ENCODE peak calls at places on chromosomes 6 and 20, in ten cellular contexts. U is AG20443; L is NCI-H2029 treated with DMSO at 0.1 percent for 48 hours; C is Right ventricle myocardium superior; G is effector memory CD8-positive, alpha-beta T cell; B is cardiac muscle cell; E is esophagus muscularis mucosa; V is choroid plexus epithelial cell; I is amygdala; N is activated CD4-positive, alpha-beta T cell treated with anti-CD3 and anti-CD28 coated beads for 4 hours. Y is an unnamed sample.

GRCh38 chr20:35610833-35611427 is 4.7 kb upstream of the SPAG4 start:
- DNase-seq in U (no peak), L (no peak), C (no peak), G (no peak), B (no peak), E (no peak), V (peak; percentile 35), I (no peak), N (no peak), Y (no peak)

GRCh38 chr6:36442083-36442670 is 477 bp downstream of the PXT1 start:
- DNase-seq in U (no peak), L (no peak), C (no peak), G (no peak), B (no peak), E (peak; percentile 34), V (no peak), I (no peak), N (no peak), Y (peak; percentile 73)

GRCh38 chr6:52503344-52503747 is 73.5 kb downstream of the TRAM2 start:
- DNase-seq in U (no peak), L (no peak), C (peak; percentile 53), G (no peak), B (peak; percentile 29), E (no peak), V (no peak), I (no peak), N (no peak), Y (no peak)

GRCh38 chr6:34200340-34200971 is 36.2 kb upstream of the HMGA1 start:
- DNase-seq in U (no peak), L (no peak), C (no peak), G (no peak), B (no peak), E (no peak), V (no peak), I (no peak), N (no peak), Y (peak; percentile 46)

GRCh38 chr20:64216036-64216435 is 39.5 kb upstream of the PCMTD2 start:
- DNase-seq in U (no peak), L (peak; percentile 18), C (no peak), G (no peak), B (no peak), E (no peak), V (no peak), I (no peak), N (no peak), Y (no peak)

GRCh38 chr20:51532577-51533191 is 9.8 kb downstream of the NFATC2 start:
- DNase-seq in U (peak; percentile 85), L (no peak), C (peak; percentile 72), G (peak; percentile 37), B (no peak), E (no peak), V (no peak), I (peak; percentile 57), N (no peak), Y (no peak)

GRCh38 chr6:169650959-169651292 is 50.9 kb downstream of the WDR27 start:
- DNase-seq in U (no peak), L (no peak), C (no peak), G (no peak), B (no peak), E (no peak), V (no peak), I (no peak), N (no peak), Y (no peak)

GRCh38 chr6:38715016-38715809 is at the start of gene DNAH8:
- DNase-seq in U (peak; percentile 38), L (no peak), C (no peak), G (no peak), B (peak; percentile 38), E (no peak), V (no peak), I (no peak), N (peak; percentile 10), Y (no peak)

GRCh38 chr20:42191140-42191860 is 573.1 kb upstream of the CHD6 start:
- DNase-seq in U (no peak), L (no peak), C (no peak), G (no peak), B (no peak), E (no peak), V (no peak), I (no peak), N (no peak), Y (no peak)

GRCh38 chr20:3744806-3745685 is 12.6 kb downstream of the HSPA12B start:
- DNase-seq in U (peak; percentile 47), L (no peak), C (peak; percentile 83), G (peak; percentile 71), B (peak; percentile 84), E (no peak), V (peak; percentile 32), I (no peak), N (peak; percentile 79), Y (peak; percentile 91)

GRCh38 chr6:151437401-151437800 is 14.5 kb downstream of the RMND1 start:
- DNase-seq in U (peak; percentile 17), L (no peak), C (no peak), G (no peak), B (no peak), E (no peak), V (peak; percentile 47), I (no peak), N (no peak), Y (no peak)

GRCh38 chr6:14074723-14075503 is 42.7 kb upstream of the CD83 start:
- DNase-seq in U (peak; percentile 40), L (peak; percentile 64), C (no peak), G (peak; percentile 20), B (peak; percentile 27), E (no peak), V (peak; percentile 75), I (no peak), N (peak; percentile 29), Y (peak; percentile 85)